ENCODE peak calls at places on chromosomes 16 and 17, in nine cellular contexts. G, E, O, H, X, F, M, K and S are unnamed samples.

GRCh38 chr17:13581925-13582324 is 19.8 kb downstream of the HS3ST3A1 start:
- DNase-seq in G (no peak), E (no peak), O (no peak), H (no peak), X (no peak), F (peak; percentile 76), M (no peak), K (no peak), S (no peak)

GRCh38 chr17:7855643-7856080 is 796 bp downstream of the TMEM88 start:
- DNase-seq in G (no peak), E (no peak), O (no peak), H (no peak), X (no peak), F (no peak), M (no peak), K (no peak), S (no peak)

GRCh38 chr16:49268667-49269066 is 13.0 kb downstream of the CBLN1 start:
- DNase-seq in G (no peak), E (no peak), O (no peak), H (no peak), X (no peak), F (no peak), M (no peak), K (no peak), S (no peak)

GRCh38 chr17:40366076-40366860 is 1.7 kb upstream of the GJD3 start:
- DNase-seq in G (no peak), E (no peak), O (no peak), H (no peak), X (no peak), F (no peak), M (no peak), K (no peak), S (no peak)

GRCh38 chr17:19310151-19310550 is 52.4 kb downstream of the B9D1 start:
- DNase-seq in G (no peak), E (no peak), O (no peak), H (no peak), X (no peak), F (no peak), M (no peak), K (peak; percentile 53), S (no peak)

GRCh38 chr17:48102700-48103378 is 1.6 kb upstream of the CBX1 start:
- DNase-seq in G (no peak), E (no peak), O (no peak), H (no peak), X (no peak), F (no peak), M (no peak), K (peak; percentile 27), S (no peak)

GRCh38 chr17:27563532-27563931 is 67.5 kb upstream of the LGALS9 start:
- DNase-seq in G (no peak), E (no peak), O (no peak), H (no peak), X (no peak), F (no peak), M (no peak), K (peak; percentile 46), S (no peak)

GRCh38 chr16:19700319-19700781 is 17.7 kb downstream of the KNOP1 start:
- DNase-seq in G (no peak), E (no peak), O (no peak), H (no peak), X (no peak), F (peak; percentile 84), M (no peak), K (peak; percentile 28), S (no peak)

GRCh38 chr17:4412933-4413831 is 20.6 kb upstream of the SPNS3 start:
- DNase-seq in G (peak; percentile 96), E (peak; percentile 89), O (peak; percentile 40), H (peak; percentile 46), X (peak; percentile 96), F (peak; percentile 73), M (peak; percentile 91), K (peak; percentile 96), S (peak; percentile 89)

DNA sequence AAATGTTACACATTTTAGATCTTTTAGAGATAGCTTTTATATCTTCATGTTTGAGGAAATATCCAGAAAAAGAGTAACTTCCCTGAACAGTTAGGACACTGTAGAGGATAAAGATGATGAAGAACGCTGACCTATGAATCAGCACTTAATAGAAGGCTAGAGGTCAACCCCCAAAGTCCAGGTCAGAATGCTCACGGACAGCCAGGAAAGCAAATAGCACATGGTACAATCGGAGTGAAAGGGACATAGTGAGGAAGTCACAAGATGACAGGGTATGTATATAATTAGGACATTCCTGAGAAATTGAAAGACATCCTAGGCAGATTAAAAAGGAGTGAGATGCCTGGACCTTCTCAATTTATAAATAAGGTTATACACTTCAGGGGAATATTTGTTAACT is 55.1 kb upstream of the CNTNAP4 start:
- DNase-seq in G (no peak), E (no peak), O (no peak), H (no peak), X (no peak), F (no peak), M (no peak), K (no peak), S (no peak)
- TF ChIP-seq CTCF in G (no peak), E (no peak), O (no peak), H (no peak), X (no peak), F (no peak), M (no peak), K (no peak), S (no peak)

GRCh38 chr16:12214509-12214908 is 238.0 kb downstream of the SNX29 start:
- DNase-seq in G (peak; percentile 51), E (no peak), O (no peak), H (no peak), X (no peak), F (no peak), M (no peak), K (no peak), S (no peak)

GRCh38 chr16:12217341-12217740 is 240.8 kb downstream of the SNX29 start:
- DNase-seq in G (no peak), E (no peak), O (no peak), H (no peak), X (no peak), F (no peak), M (no peak), K (no peak), S (no peak)

GRCh38 chr16:12213180-12213579 is 236.6 kb downstream of the SNX29 start:
- DNase-seq in G (no peak), E (no peak), O (no peak), H (no peak), X (no peak), F (no peak), M (no peak), K (no peak), S (no peak)

GRCh38 chr16:12211870-12212690 is 235.5 kb downstream of the SNX29 start:
- DNase-seq in G (no peak), E (no peak), O (no peak), H (no peak), X (no peak), F (no peak), M (no peak), K (no peak), S (no peak)

DNA sequence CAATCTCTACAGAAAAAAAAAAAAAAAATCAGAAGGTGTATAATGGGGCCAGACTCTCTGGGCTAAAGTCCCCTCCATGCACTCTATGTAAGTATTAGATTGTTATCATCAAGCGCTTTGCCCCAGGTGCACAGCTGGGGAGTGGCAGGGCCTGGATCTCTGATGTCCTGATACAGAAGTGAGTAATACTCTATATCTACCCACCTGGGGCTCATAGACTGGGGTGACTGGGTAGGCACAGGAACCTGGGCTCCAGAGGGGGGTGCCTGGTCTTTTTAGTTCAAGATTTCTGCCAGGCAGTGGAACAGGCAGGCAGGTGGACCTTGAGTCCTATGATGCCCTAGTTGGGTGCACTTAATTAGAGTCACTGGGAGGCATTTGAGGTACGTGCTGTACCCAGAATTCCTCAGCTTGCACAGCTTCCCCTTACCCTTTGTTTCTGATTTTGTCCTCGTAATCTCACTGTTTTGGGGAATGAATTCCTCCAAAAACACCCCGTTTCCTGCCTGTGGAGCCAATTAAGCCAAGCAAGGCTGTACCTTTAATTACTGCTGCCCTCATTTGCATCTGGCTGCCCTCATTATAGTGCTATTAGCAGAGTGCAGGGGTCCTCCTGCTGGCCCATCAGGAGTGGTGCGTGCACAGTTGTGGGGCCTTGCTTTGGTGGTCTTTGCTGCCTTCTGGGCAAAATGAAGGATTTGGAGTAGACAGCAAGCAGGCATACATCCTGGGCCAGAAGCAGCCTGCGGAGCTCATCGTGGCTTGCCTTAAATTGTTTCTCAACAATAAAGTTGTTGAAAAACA is 239.0 kb downstream of the SNX29 start:
- DNase-seq in G (peak; percentile 71), E (no peak), O (no peak), H (no peak), X (no peak), F (no peak), M (no peak), K (no peak), S (no peak)
- TF ChIP-seq CTCF in G (peak; percentile 75), E (no peak), O (peak; percentile 25), H (peak; percentile 32), X (peak; percentile 3), F (peak; percentile 31), M (peak; percentile 42), K (no peak), S (no peak)

DNA sequence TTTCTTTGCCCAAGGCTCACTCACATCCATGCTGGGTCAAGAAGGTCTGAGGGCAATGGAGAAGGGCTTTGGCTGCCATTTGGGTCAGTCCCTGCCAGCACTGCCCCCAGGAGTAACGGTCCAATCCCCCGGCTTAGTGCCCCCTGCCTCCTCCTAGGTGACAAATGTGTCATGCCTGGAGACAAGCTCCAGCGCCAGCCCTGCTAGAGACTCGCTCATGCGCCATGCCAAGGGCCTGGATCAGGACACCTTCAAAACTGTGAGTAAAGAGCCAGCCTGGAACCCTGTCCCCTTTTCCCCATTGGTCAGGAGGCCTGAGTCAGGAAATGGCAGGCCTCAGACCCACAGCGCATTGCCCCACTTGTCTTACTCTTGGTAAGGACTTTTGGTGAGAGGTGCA is 3.3 kb downstream of the CHCT1 start:
- DNase-seq in G (no peak), E (no peak), O (no peak), H (no peak), X (no peak), F (no peak), M (no peak), K (no peak), S (no peak)
- TF ChIP-seq CTCF in G (no peak), E (no peak), O (no peak), H (no peak), X (no peak), F (no peak), M (no peak), K (no peak), S (no peak)

GRCh38 chr17:69050999-69051775 is 9.5 kb downstream of the ABCA9 start:
- DNase-seq in G (no peak), E (no peak), O (no peak), H (peak; percentile 13), X (no peak), F (peak; percentile 20), M (no peak), K (no peak), S (no peak)
- TF ChIP-seq CTCF in G (no peak), E (no peak), O (no peak), H (no peak), X (no peak), F (no peak), M (no peak), K (no peak), S (no peak)